ENCODE peak calls at places on chromosomes 4 and X, in ten cellular contexts. U, C, R, P, G, A, J, N, D and O are unnamed samples.

GRCh38 chr4:6184169-6184568 is 16.2 kb downstream of the JAKMIP1 start:
- DNase-seq in U (peak; percentile 26), C (no peak), R (no peak), P (no peak), G (no peak), A (no peak), J (peak; percentile 9), N (no peak), D (no peak), O (no peak)

GRCh38 chrX:47240619-47241018 is 7.8 kb downstream of the USP11 start:
- DNase-seq in U (no peak), C (no peak), R (no peak), P (no peak), G (no peak), A (no peak), J (no peak), N (no peak), D (no peak), O (no peak)

GRCh38 chrX:103730746-103731508 is 20.2 kb downstream of the TMEM31 start:
- DNase-seq in U (no peak), C (no peak), R (no peak), P (no peak), G (no peak), A (no peak), J (no peak), N (no peak), D (no peak), O (no peak)

GRCh38 chr4:74033721-74034120 is 4.8 kb downstream of the CXCL3 start:
- DNase-seq in U (no peak), C (no peak), R (no peak), P (no peak), G (no peak), A (no peak), J (no peak), N (no peak), D (no peak), O (no peak)

GRCh38 chr4:177699365-177700213 is 257.4 kb upstream of the AGA start:
- DNase-seq in U (no peak), C (no peak), R (no peak), P (no peak), G (no peak), A (no peak), J (no peak), N (no peak), D (no peak), O (no peak)

GRCh38 chr4:40881851-40882250 is 132.1 kb downstream of the NSUN7 start:
- DNase-seq in U (no peak), C (no peak), R (no peak), P (no peak), G (no peak), A (no peak), J (no peak), N (no peak), D (no peak), O (no peak)

GRCh38 chr4:167428172-167428571 is 193.9 kb upstream of the SPOCK3 start:
- DNase-seq in U (no peak), C (no peak), R (no peak), P (peak; percentile 44), G (no peak), A (no peak), J (no peak), N (no peak), D (no peak), O (no peak)

GRCh38 chrX:45748443-45748842 is 547.8 kb upstream of the DIPK2B start:
- DNase-seq in U (no peak), C (no peak), R (no peak), P (no peak), G (no peak), A (no peak), J (no peak), N (no peak), D (no peak), O (no peak)

GRCh38 chrX:110320588-110320987 is 2.7 kb upstream of the AMMECR1 start:
- DNase-seq in U (no peak), C (no peak), R (no peak), P (no peak), G (no peak), A (no peak), J (no peak), N (no peak), D (no peak), O (no peak)

GRCh38 chr4:67674098-67674497 is 26.9 kb downstream of the UBA6 start:
- DNase-seq in U (no peak), C (no peak), R (no peak), P (no peak), G (no peak), A (no peak), J (no peak), N (no peak), D (no peak), O (no peak)

GRCh38 chr4:184645904-184646610 is 3.2 kb downstream of the CASP3 start:
- DNase-seq in U (no peak), C (no peak), R (no peak), P (no peak), G (no peak), A (no peak), J (no peak), N (peak; percentile 21), D (no peak), O (no peak)
- H3K4me3 ChIP-seq in U (no peak overlapping the region), C (no peak overlapping the region), R (no peak overlapping the region), P (no peak overlapping the region), G (peak overlapping the region; percentile 1), A (no peak overlapping the region), J (no peak overlapping the region), N (no peak overlapping the region), D (no peak overlapping the region), O (no peak overlapping the region)

GRCh38 chr4:108717386-108717785 is 45.5 kb downstream of the ETNPPL start:
- DNase-seq in U (no peak), C (no peak), R (no peak), P (no peak), G (no peak), A (no peak), J (no peak), N (no peak), D (no peak), O (no peak)

GRCh38 chr4:108714880-108715279 is 48.0 kb downstream of the ETNPPL start:
- DNase-seq in U (no peak), C (no peak), R (no peak), P (no peak), G (no peak), A (no peak), J (no peak), N (no peak), D (no peak), O (no peak)

DNA sequence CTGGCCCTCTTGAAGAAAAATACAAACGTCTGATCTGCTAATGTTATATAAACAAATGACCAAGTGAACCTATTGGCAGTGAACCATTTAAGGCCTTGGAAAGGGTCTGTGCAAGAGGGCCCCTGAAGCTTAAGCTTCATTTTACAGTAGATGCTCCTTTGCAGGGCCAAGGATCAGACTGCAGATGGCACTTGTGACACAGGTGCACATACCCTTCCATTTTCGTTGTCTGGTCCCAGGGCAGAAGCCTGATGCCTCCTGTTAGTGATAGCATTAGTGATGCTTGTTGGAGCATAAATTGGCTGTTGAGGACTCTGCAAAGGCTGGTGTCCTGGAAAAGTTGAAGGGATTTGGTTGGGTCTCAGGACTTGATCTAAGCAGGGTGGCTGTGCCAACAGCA is 46.5 kb downstream of the ETNPPL start:
- DNase-seq in U (no peak), C (no peak), R (no peak), P (no peak), G (no peak), A (no peak), J (no peak), N (no peak), D (no peak), O (no peak)
- H3K36me3 ChIP-seq in U (no peaks in the 10 kb centered on the region), C (no peaks in the 10 kb centered on the region), R (no peaks in the 10 kb centered on the region), P (no peaks in the 10 kb centered on the region), G (no peaks in the 10 kb centered on the region), A (no peaks in the 10 kb centered on the region), J (no peaks in the 10 kb centered on the region), N (no peaks in the 10 kb centered on the region), D (no peaks in the 10 kb centered on the region), O (no peaks in the 10 kb centered on the region)

DNA sequence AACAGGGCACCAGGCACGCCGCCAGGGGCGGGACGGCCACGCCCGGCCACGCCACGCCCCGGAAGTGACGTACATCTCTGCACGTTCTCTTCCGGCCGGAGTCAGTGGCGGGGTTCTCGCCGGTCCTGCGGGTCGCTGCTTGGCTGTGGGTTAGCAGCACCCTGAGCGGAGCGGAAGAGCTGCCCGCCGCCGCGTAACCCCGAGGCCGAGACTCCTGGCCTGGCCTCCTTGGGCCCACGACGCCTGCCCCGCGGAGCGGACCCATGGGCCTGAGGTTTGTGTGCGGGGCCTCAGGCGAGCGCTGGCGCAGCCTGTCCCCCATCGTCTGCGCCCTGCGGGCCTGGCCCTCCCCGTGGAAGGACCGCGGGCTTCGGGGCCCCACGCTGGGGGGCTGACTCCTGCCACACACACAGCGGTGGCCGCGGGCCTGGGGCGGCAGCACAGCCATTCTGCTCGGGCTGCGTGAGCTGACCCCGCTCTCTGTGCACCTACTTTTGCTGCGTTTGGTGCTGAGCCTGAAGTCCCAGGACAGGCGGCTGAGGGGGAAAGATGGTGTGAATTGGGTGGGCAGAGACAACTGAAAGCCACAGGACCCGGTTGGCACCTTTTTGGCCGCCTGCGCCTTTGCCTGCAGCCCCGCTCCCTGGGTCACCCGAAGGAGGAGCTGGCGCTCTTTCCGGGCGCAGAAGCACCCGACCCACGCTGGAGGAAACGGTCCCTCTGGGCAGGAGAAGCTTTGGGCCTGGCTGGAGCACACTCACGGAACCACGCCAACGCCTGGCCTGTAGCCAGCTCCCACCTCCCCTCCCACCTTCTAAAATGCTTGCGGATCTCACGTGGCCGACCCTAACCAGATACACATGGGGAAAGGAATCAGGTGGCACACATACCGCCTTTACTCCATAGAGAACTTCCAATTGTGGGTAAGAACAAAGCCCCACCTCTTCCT is 28.1 kb downstream of the NOP14 start:
- DNase-seq in U (peak; percentile 97), C (peak; percentile 98), R (peak; percentile 97), P (peak; percentile 95), G (peak; percentile 97), A (peak; percentile 97), J (peak; percentile 100), N (peak; percentile 98), D (peak; percentile 93), O (peak; percentile 95)
- H3K4me1 ChIP-seq in U (peaks cover 55% of the 10 kb centered on the region), C (peaks cover 30% of the 10 kb centered on the region), R (peaks cover 34% of the 10 kb centered on the region), P (peaks cover 5% of the 10 kb centered on the region), G (peaks cover 16% of the 10 kb centered on the region), A (peaks cover 29% of the 10 kb centered on the region), J (peaks cover 10% of the 10 kb centered on the region), N (peaks cover 51% of the 10 kb centered on the region), D (peaks cover 43% of the 10 kb centered on the region), O (peaks cover 43% of the 10 kb centered on the region)

GRCh38 chr4:89835413-89835812 is 1.5 kb downstream of the SNCA start:
- DNase-seq in U (no peak), C (no peak), R (no peak), P (no peak), G (no peak), A (no peak), J (no peak), N (no peak), D (no peak), O (no peak)

GRCh38 chr4:89837385-89837995 is 529 bp upstream of the SNCA start:
- DNase-seq in U (no peak), C (peak; percentile 79), R (no peak), P (peak; percentile 65), G (no peak), A (peak; percentile 26), J (peak; percentile 59), N (no peak), D (no peak), O (peak; percentile 27)

GRCh38 chr4:89834486-89835209 is 2.3 kb downstream of the SNCA start:
- DNase-seq in U (no peak), C (no peak), R (no peak), P (no peak), G (no peak), A (no peak), J (no peak), N (no peak), D (no peak), O (no peak)

GRCh38 chr4:89836897-89837384 is at the start of gene SNCA:
- DNase-seq in U (no peak), C (peak; percentile 88), R (peak; percentile 54), P (peak; percentile 89), G (peak; percentile 37), A (peak; percentile 74), J (peak; percentile 78), N (peak; percentile 33), D (peak; percentile 50), O (peak; percentile 79)

GRCh38 chr4:89836031-89836777 is 757 bp downstream of the SNCA start:
- DNase-seq in U (no peak), C (peak; percentile 78), R (no peak), P (peak; percentile 16), G (no peak), A (peak; percentile 5), J (no peak), N (no peak), D (no peak), O (no peak)
- H3K4me3 ChIP-seq in U (no peak overlapping the region), C (peak overlapping the region; percentile 63), R (no peak overlapping the region), P (peak overlapping the region; percentile 56), G (peak overlapping the region; percentile 55), A (peak overlapping the region; percentile 84), J (peak overlapping the region; percentile 37), N (peak overlapping the region; percentile 62), D (peak overlapping the region; percentile 36), O (peak overlapping the region; percentile 67)